ENCODE peak calls at places on chromosome 7, in four cellular contexts. A is K562, J is HepG2, I is GM12878. Y is an unnamed sample.
A peak's percentile ranks its signal among the peaks of the same experiment; 100 is the strongest.

GRCh38 chr7:31981874-31982390 is 88.3 kb downstream of the PDE1C start:
- DNase-seq in I (no peak), A (no peak), J (no peak), Y (no peak)

GRCh38 chr7:7922684-7923385 is 45.8 kb upstream of the GLCCI1 start:
- DNase-seq in A (no peak), J (peak; percentile 41), I (no peak), Y (no peak)

GRCh38 chr7:103932389-103932788 is 57.1 kb downstream of the RELN start:
- DNase-seq in A (peak; percentile 41), I (no peak), J (no peak), Y (no peak)

GRCh38 chr7:15972767-15973362 is 286.4 kb upstream of the MEOX2 start:
- DNase-seq in A (no peak), I (no peak), J (no peak), Y (peak; percentile 87)

GRCh38 chr7:92625617-92626016 is 35.4 kb upstream of the FAM133B start:
- DNase-seq in A (no peak), J (no peak), I (no peak), Y (peak; percentile 81)

GRCh38 chr7:84637568-84638338 is 443.2 kb upstream of the SEMA3A start:
- DNase-seq in A (no peak), J (no peak), I (no peak), Y (peak; percentile 92)

GRCh38 chr7:148135106-148135505 is 455.5 kb upstream of the C7orf33 start:
- DNase-seq in A (no peak), I (no peak), J (no peak), Y (no peak)

GRCh38 chr7:87310790-87311419 is 34.6 kb upstream of the CROT start:
- DNase-seq in J (peak; percentile 58), I (no peak), A (no peak), Y (no peak)

GRCh38 chr7:112023282-112023681 is 182.9 kb downstream of the DOCK4 start:
- DNase-seq in A (no peak), J (no peak), I (no peak), Y (peak; percentile 95)

GRCh38 chr7:29946428-29947186 is 43.0 kb downstream of the SCRN1 start:
- DNase-seq in A (no peak), J (peak; percentile 19), I (no peak), Y (peak; percentile 40)

GRCh38 chr7:7696458-7697119 is 21.8 kb downstream of the RPA3 start:
- DNase-seq in A (no peak), I (no peak), J (peak; percentile 43), Y (peak; percentile 23)

GRCh38 chr7:120554960-120555571 is 282.1 kb downstream of the KCND2 start:
- DNase-seq in A (peak; percentile 45), J (peak; percentile 49), I (peak; percentile 45), Y (peak; percentile 60)

GRCh38 chr7:139613971-139614411 is 90.5 kb downstream of the CLEC2L start:
- DNase-seq in I (no peak), J (no peak), A (no peak), Y (no peak)

GRCh38 chr7:33722383-33723096 is 182.8 kb upstream of the BMPER start:
- DNase-seq in I (no peak), J (peak; percentile 27), A (no peak), Y (peak; percentile 59)

GRCh38 chr7:11524476-11525398 is 307.3 kb downstream of the THSD7A start:
- DNase-seq in I (no peak), J (no peak), A (no peak), Y (no peak)

GRCh38 chr7:111958889-111959288 is 247.3 kb downstream of the DOCK4 start:
- DNase-seq in I (no peak), A (no peak), J (no peak), Y (peak; percentile 85)

GRCh38 chr7:15131661-15132060 is 229.1 kb upstream of the DGKB start:
- DNase-seq in J (no peak), I (no peak), A (no peak), Y (no peak)

GRCh38 chr7:131627589-131628212 is 71.3 kb upstream of the PODXL start:
- DNase-seq in A (no peak), I (no peak), J (no peak), Y (no peak)

GRCh38 chr7:157073949-157074624 is 63.6 kb upstream of the MNX1 start:
- DNase-seq in J (no peak), I (no peak), A (no peak), Y (no peak)

DNA sequence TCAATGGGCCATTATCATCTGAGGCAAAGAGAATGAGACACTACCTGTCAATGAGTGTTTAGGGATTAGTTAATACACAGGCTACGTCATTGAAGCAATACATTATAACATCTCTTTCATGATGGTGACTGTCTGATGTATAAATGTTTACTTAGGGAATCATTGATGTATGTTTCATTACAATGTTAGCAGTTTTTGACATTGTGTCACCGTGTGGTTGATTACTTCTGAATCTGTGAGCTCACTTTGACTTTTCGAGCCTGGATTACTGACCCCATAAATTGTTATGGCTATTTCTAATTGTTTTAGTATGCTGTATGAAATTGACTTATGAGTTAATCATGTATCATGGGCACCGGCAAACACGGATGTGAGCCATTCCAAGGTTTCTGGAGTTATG is 494.0 kb downstream of the MAGI2 start:
- DNase-seq in A (no peak), I (no peak), J (no peak), Y (no peak)
- TF ChIP-seq MYC in A (no peak), I (no peak), J (no peak), Y (no peak)

DNA sequence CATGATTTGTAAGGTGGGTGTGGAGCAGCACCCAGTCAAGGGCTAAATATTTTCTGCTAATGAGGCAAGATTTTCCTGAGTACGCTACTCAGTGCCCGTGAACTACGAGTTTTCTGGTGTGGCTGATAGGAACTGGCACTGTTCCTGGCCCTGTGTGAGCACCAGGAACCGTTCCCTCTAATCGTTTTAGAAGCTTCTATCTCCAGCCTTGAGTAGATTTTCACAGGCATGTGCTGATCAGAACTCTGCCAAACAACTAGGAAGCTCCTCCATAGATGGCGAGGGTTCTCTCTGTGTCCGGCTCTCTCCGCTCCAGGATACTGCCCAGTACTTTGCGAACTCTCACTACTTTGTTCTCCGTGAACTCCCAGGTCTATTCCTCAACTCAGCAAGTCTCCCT is 17.7 kb downstream of the TRIM4 start:
- DNase-seq in I (no peak), A (no peak), J (no peak), Y (no peak)
- TF ChIP-seq MAX in I (no peak), A (no peak), J (no peak), Y (no peak)

DNA sequence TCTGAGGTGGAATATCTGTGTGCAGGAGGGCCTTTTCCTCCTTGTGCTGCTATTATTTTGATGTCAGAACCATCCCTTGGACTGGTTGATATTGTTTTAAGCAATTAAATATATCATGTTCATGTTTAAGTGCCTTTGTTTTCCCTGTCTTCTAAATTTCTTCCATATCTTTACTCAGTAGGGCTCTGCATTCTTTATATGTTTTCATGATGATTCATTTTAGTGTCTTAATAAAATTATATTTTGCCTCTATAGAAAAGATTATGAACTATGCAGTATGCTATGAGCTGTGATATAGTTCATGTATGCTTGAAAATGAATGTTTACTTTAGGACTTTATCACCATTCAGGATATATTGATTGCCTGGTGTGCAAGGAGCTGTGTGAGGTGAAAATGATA is 34.8 kb downstream of the AHR start:
- DNase-seq in I (no peak), A (no peak), J (no peak), Y (no peak)
- H3K36me3 ChIP-seq in I (no peaks in the 10 kb centered on the region), A (no peaks in the 10 kb centered on the region), J (peaks cover 74% of the 10 kb centered on the region), Y (peaks cover 2% of the 10 kb centered on the region)

DNA sequence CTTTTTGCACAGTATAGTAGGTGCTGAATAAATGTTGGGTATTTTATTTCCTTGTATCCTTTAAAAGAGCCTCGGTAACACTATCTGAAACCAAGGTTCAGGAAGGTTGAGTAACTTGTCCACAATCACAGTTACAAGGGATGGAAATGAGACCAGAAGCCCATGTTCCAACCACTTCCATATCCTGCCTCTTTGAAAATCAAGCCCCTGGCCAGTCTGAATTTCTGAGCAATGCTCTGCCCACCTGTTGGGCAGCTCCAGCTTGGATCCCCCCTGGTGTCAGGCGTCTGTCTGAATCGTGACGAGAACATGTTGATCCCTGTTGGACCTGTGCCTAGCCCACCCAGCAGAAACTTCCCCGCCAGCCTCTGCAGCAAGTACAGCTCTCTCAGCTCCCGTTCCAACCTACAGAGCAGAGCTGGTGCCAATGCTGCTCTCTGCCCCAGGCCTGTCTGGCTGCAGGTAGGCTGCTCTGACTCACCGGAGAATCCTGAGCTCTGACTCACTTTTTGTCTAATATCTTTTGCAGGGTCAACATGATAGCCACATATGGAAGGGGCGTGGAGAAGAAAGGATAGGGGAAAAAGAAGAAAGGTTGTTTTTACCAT is 595.5 kb downstream of the INHBA start:
- DNase-seq in A (no peak), J (peak; percentile 24), I (no peak), Y (peak; percentile 3)
- TF ChIP-seq MYC in A (no peak), J (no peak), I (no peak), Y (no peak)

Y was measured in endothelial cell of umbilical vein.